ENCODE peak calls at places on chromosomes 7 and 10, in four cellular contexts. One of them, this sample, is unnamed.

GRCh38 chr7:108454674-108455523 is 1.3 kb downstream of the NRCAM start:
- DNase-seq in K562: no peak
- DNase-seq in WTC11: peak
- DNase-seq in H1: no peak
- DNase-seq in this sample: peak

GRCh38 chr7:140005754-140006503 is 56.8 kb downstream of the PARP12 start:
- DNase-seq in WTC11: peak
- DNase-seq in K562: peak
- DNase-seq in H1: peak
- DNase-seq in this sample: no peak

GRCh38 chr7:20894806-20895205 is 108.1 kb upstream of the SP8 start:
- DNase-seq in WTC11: no peak
- DNase-seq in K562: no peak
- DNase-seq in H1: no peak
- DNase-seq in this sample: no peak

GRCh38 chr10:79063661-79064490 is 4.9 kb upstream of the ZMIZ1 start:
- DNase-seq in K562: no peak
- DNase-seq in WTC11: no peak
- DNase-seq in H1: no peak
- DNase-seq in this sample: no peak

GRCh38 chr10:87646920-87647319 is 12.8 kb upstream of the PAPSS2 start:
- DNase-seq in WTC11: no peak
- DNase-seq in H1: no peak
- DNase-seq in K562: no peak
- DNase-seq in this sample: no peak

GRCh38 chr10:13037832-13038231 is 36.3 kb upstream of the CCDC3 start:
- DNase-seq in H1: no peak
- DNase-seq in K562: no peak
- DNase-seq in WTC11: no peak
- DNase-seq in this sample: no peak

GRCh38 chr7:51313276-51314035 is 3.2 kb downstream of the COBL start:
- DNase-seq in K562: no peak
- DNase-seq in WTC11: no peak
- DNase-seq in H1: no peak
- DNase-seq in this sample: no peak

GRCh38 chr10:119826777-119827176 is 45.9 kb downstream of the MCMBP start:
- DNase-seq in H1: no peak
- DNase-seq in K562: no peak
- DNase-seq in WTC11: no peak
- DNase-seq in this sample: no peak

GRCh38 chr10:114550756-114551290 is 107.3 kb downstream of the ABLIM1 start:
- DNase-seq in H1: no peak
- DNase-seq in K562: no peak
- DNase-seq in WTC11: no peak
- DNase-seq in this sample: no peak

GRCh38 chr7:27300401-27300800 is 57.8 kb downstream of the EVX1 start:
- DNase-seq in K562: no peak
- DNase-seq in H1: no peak
- DNase-seq in WTC11: no peak
- DNase-seq in this sample: no peak

GRCh38 chr10:121961456-121961855 is 13.6 kb downstream of the NSMCE4A start:
- DNase-seq in K562: no peak
- DNase-seq in WTC11: no peak
- DNase-seq in H1: no peak
- DNase-seq in this sample: no peak

GRCh38 chr10:82150123-82150900 is 275.3 kb downstream of the NRG3 start:
- DNase-seq in H1: peak
- DNase-seq in K562: no peak
- DNase-seq in WTC11: peak
- DNase-seq in this sample: peak

GRCh38 chr7:100602889-100603696 is 930 bp downstream of the PCOLCE start:
- DNase-seq in H1: no peak
- DNase-seq in K562: peak
- DNase-seq in WTC11: peak
- DNase-seq in this sample: peak

GRCh38 chr7:82542665-82543064 is 99.1 kb upstream of the CACNA2D1 start:
- DNase-seq in H1: no peak
- DNase-seq in WTC11: no peak
- DNase-seq in K562: no peak
- DNase-seq in this sample: no peak

GRCh38 chr10:87847550-87847949 is 15.8 kb downstream of the KLLN start:
- DNase-seq in K562: no peak
- DNase-seq in WTC11: no peak
- DNase-seq in H1: no peak
- DNase-seq in this sample: no peak

GRCh38 chr7:15130666-15131541 is 228.4 kb upstream of the DGKB start:
- DNase-seq in K562: no peak
- DNase-seq in WTC11: no peak
- DNase-seq in H1: no peak
- DNase-seq in this sample: no peak

GRCh38 chr7:132065973-132066611 is 509.7 kb upstream of the PODXL start:
- DNase-seq in K562: no peak
- DNase-seq in WTC11: no peak
- DNase-seq in H1: no peak
- DNase-seq in this sample: no peak

GRCh38 chr10:1266033-1266802 is 210.0 kb downstream of the WDR37 start:
- DNase-seq in WTC11: no peak
- DNase-seq in K562: no peak
- DNase-seq in H1: no peak
- DNase-seq in this sample: no peak

GRCh38 chr10:110495731-110496552 is 1.8 kb upstream of the DUSP5 start:
- DNase-seq in H1: no peak
- DNase-seq in WTC11: peak
- DNase-seq in K562: peak
- DNase-seq in this sample: peak

DNA sequence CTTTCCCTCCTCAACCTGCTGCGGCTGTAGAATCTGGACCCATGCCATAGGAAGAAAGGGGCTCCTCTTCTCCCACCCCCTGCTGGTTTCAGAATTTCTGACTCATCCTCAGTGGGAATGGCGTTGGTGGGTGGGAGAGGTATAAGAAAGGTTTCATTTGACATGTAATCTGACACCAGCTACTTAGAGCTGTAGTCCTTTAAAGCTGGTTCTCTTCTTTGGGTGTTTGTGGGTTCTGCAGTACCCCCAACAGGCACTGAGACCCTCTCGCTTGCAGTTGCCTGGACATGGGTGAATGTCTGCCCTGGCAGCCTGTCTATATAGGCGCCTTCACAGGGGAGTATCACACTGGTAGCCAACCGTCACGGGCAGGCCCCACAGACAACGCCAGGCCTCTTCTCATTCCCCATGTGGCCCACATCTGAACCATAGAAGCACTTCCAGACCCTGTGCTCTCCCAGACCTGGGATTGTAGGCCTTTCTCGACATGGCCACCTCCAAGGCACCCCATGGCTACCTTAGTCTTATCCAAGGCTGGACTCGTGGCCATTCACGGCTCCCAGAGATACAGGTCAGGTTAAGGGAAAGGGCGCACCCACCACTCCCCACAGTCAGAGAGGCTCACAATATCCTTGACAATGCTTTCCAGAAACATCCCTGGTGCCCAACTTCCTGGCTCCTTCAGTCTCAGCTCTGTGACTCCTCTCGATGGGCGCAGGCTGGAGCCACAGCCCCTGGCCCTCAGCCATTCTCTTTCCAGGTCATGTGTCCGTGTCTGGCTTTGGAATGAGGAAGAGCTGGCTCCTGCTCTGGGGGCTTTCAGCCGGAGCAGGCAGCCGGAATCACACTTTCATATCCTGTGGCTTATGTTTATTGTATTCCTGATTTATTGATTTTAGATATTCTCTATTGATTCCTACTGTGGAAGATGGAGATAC is 17.5 kb downstream of the ZNF862 start:
- DNase-seq in H1: no peak
- DNase-seq in WTC11: no peak
- DNase-seq in K562: peak
- DNase-seq in this sample: no peak
- TF ChIP-seq CTCF in H1: no peak
- TF ChIP-seq CTCF in WTC11: no peak
- TF ChIP-seq CTCF in K562: no peak
- TF ChIP-seq CTCF in this sample: no peak

DNA sequence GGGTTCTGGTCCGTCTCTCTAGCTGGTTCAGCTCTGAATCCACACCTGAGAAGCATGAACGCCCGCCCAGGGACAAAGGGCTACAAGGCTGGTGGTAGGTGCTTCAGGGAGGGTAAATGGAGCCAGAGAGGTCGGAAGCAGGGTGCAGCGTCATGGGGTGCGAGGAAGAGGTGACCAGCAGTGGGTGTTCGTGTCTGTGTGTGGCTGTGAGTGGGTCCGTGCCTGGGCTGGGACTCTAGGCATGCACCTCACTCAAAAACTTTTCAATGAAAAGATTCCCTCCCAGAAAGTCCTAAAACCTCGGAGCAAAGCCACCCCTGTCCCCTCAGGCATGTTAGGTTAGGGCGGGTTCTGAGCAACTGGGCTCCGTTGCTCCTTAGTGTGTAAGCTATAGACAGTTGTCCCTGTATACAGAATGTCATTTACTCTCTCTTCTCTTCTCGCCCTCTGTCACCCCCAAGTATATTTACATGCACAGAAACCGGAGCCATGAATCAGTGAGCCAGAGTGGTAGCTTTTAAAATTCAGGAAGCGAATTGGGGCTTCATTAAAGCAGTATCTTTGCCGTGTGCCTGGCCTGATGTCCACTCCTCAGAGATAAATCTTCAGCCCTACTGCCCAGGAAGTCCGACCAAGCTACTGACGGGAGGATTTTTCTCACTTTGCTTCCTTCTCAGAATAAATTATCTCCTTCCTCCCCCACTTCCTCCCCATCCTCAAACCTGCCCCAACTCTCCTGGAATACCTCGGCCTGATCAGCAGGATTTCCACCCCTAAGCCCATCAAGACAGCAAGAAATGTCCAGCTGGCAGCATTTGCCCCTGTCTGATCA is 12.2 kb upstream of the GATA3 start:
- DNase-seq in K562: no peak
- DNase-seq in WTC11: no peak
- DNase-seq in H1: no peak
- DNase-seq in this sample: no peak
- TF ChIP-seq TEAD4 in K562: no peak
- TF ChIP-seq TEAD4 in WTC11: no peak
- TF ChIP-seq TEAD4 in H1: no peak
- TF ChIP-seq TEAD4 in this sample: no peak

GRCh38 chr7:78081888-78082287 is 283.3 kb downstream of the PHTF2 start:
- DNase-seq in WTC11: no peak
- DNase-seq in H1: no peak
- DNase-seq in K562: no peak
- DNase-seq in this sample: no peak
- TF ChIP-seq CTCF in WTC11: no peak
- TF ChIP-seq CTCF in H1: peak
- TF ChIP-seq CTCF in K562: peak
- TF ChIP-seq CTCF in this sample: no peak

DNA sequence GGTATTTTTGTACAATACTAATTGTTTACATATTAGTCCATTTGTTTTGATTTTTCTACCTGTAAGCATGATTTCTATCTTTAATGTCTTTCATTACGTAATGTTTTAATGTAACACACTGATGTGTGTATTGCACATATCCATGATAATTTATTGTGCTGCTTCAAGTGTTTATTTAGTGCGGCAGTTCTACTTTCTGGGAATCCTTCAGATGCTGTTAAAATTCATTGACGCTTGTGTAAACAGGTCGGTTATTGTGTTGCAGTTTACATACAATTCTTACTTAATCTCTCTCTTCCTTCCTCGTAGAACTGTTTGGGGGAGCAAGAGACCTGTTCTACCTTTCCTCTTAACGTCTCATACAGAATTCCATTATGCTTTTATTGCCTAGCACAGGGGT is 6.9 kb downstream of the TMEM60 start:
- DNase-seq in K562: no peak
- DNase-seq in H1: no peak
- DNase-seq in WTC11: no peak
- DNase-seq in this sample: no peak
- TF ChIP-seq TEAD4 in K562: no peak
- TF ChIP-seq TEAD4 in H1: no peak
- TF ChIP-seq TEAD4 in WTC11: no peak
- TF ChIP-seq TEAD4 in this sample: no peak